ENCODE peak calls at places on chromosomes 16 and 17, in five cellular contexts. W is NCI-H510A, Y is NCI-H1694, F is NCI-H82, M is HuH-7. G is an unnamed sample.

GRCh38 chr16:24052466-24053324 is 203.4 kb upstream of the CACNG3 start:
- DNase-seq in F (no peak), W (no peak), M (no peak), Y (no peak), G (no peak)

GRCh38 chr17:75516619-75517276 is 420 bp downstream of the TSEN54 start:
- DNase-seq in W (peak), F (peak), Y (no peak), M (no peak), G (peak)

GRCh38 chr17:35373532-35373983 is at the start of gene SLFN11:
- DNase-seq in W (no peak), Y (peak), M (no peak), F (no peak), G (no peak)

GRCh38 chr17:56665864-56666263 is 72.4 kb downstream of the NOG start:
- DNase-seq in Y (peak), M (no peak), W (no peak), F (peak), G (no peak)

GRCh38 chr16:23209606-23210005 is 27.1 kb downstream of the SCNN1G start:
- DNase-seq in W (no peak), Y (no peak), M (no peak), F (no peak), G (no peak)

GRCh38 chr17:32007463-32008298 is 498 bp downstream of the LRRC37B start:
- DNase-seq in Y (peak), F (peak), M (peak), W (peak), G (peak)

GRCh38 chr16:10668322-10669045 is 26.2 kb downstream of the TEKT5 start:
- DNase-seq in F (peak), W (peak), M (peak), Y (peak), G (peak)

GRCh38 chr17:14337596-14338079 is 36.8 kb downstream of the HS3ST3B1 start:
- DNase-seq in F (no peak), M (no peak), W (no peak), Y (no peak), G (no peak)

G was measured in Caco-2.